ENCODE peak calls at places on chromosomes 12 and 14, in five cellular contexts. One of them, this sample, is unnamed.
A peak's percentile ranks its signal among the peaks of the same experiment; 100 is the strongest.

GRCh38 chr12:10128687-10129086 is 1.3 kb downstream of the CLEC7A start:
- DNase-seq in lower lobe of right lung: no peak
- DNase-seq in NB4: peak; percentile 80
- DNase-seq in fibroblast of the aortic adventitia: no peak
- DNase-seq in left ventricle myocardium inferior: no peak
- DNase-seq in this sample: no peak

GRCh38 chr12:107079172-107080011 is 14.0 kb downstream of the CRY1 start:
- DNase-seq in fibroblast of the aortic adventitia: peak; percentile 57
- DNase-seq in left ventricle myocardium inferior: no peak
- DNase-seq in lower lobe of right lung: no peak
- DNase-seq in NB4: peak; percentile 39
- DNase-seq in this sample: no peak

GRCh38 chr12:21065845-21066244 is 65.1 kb upstream of the SLCO1B1 start:
- DNase-seq in NB4: peak; percentile 35
- DNase-seq in fibroblast of the aortic adventitia: peak; percentile 9
- DNase-seq in lower lobe of right lung: no peak
- DNase-seq in left ventricle myocardium inferior: no peak
- DNase-seq in this sample: no peak

GRCh38 chr12:41521872-41522379 is 333.8 kb downstream of the PDZRN4 start:
- DNase-seq in NB4: no peak
- DNase-seq in left ventricle myocardium inferior: no peak
- DNase-seq in lower lobe of right lung: no peak
- DNase-seq in fibroblast of the aortic adventitia: peak; percentile 53
- DNase-seq in this sample: peak; percentile 14

GRCh38 chr14:70642313-70643235 is 858 bp downstream of the TTC9 start:
- DNase-seq in lower lobe of right lung: no peak
- DNase-seq in fibroblast of the aortic adventitia: no peak
- DNase-seq in NB4: peak; percentile 37
- DNase-seq in left ventricle myocardium inferior: no peak
- DNase-seq in this sample: peak; percentile 63

GRCh38 chr12:91920276-91920675 is 225.4 kb downstream of the BTG1 start:
- DNase-seq in fibroblast of the aortic adventitia: peak; percentile 26
- DNase-seq in lower lobe of right lung: no peak
- DNase-seq in NB4: peak; percentile 15
- DNase-seq in left ventricle myocardium inferior: no peak
- DNase-seq in this sample: no peak

GRCh38 chr14:67622675-67623074 is 3.0 kb downstream of the ARG2 start:
- DNase-seq in left ventricle myocardium inferior: no peak
- DNase-seq in lower lobe of right lung: no peak
- DNase-seq in NB4: peak; percentile 62
- DNase-seq in fibroblast of the aortic adventitia: peak; percentile 82
- DNase-seq in this sample: no peak

GRCh38 chr12:63882844-63883243 is 38.3 kb downstream of the SRGAP1 start:
- DNase-seq in NB4: no peak
- DNase-seq in fibroblast of the aortic adventitia: no peak
- DNase-seq in lower lobe of right lung: no peak
- DNase-seq in left ventricle myocardium inferior: peak; percentile 30
- DNase-seq in this sample: no peak

GRCh38 chr14:52463375-52463774 is 88.9 kb downstream of the TXNDC16 start:
- DNase-seq in fibroblast of the aortic adventitia: no peak
- DNase-seq in left ventricle myocardium inferior: no peak
- DNase-seq in NB4: no peak
- DNase-seq in lower lobe of right lung: no peak
- DNase-seq in this sample: no peak

GRCh38 chr14:101563654-101564443 is 2.6 kb downstream of the DIO3 start:
- DNase-seq in NB4: no peak
- DNase-seq in lower lobe of right lung: peak; percentile 26
- DNase-seq in left ventricle myocardium inferior: no peak
- DNase-seq in fibroblast of the aortic adventitia: no peak
- DNase-seq in this sample: no peak

GRCh38 chr12:46577063-46577776 is 204.6 kb upstream of the SLC38A2 start:
- DNase-seq in lower lobe of right lung: no peak
- DNase-seq in left ventricle myocardium inferior: no peak
- DNase-seq in NB4: no peak
- DNase-seq in fibroblast of the aortic adventitia: peak; percentile 12
- DNase-seq in this sample: no peak

GRCh38 chr12:79455314-79455713 is 235.4 kb downstream of the PAWR start:
- DNase-seq in NB4: no peak
- DNase-seq in fibroblast of the aortic adventitia: peak; percentile 66
- DNase-seq in lower lobe of right lung: no peak
- DNase-seq in left ventricle myocardium inferior: no peak
- DNase-seq in this sample: no peak

GRCh38 chr14:101122114-101122854 is 218.8 kb upstream of the RTL1 start:
- DNase-seq in fibroblast of the aortic adventitia: no peak
- DNase-seq in lower lobe of right lung: no peak
- DNase-seq in left ventricle myocardium inferior: no peak
- DNase-seq in NB4: no peak
- DNase-seq in this sample: no peak

GRCh38 chr12:132317233-132317938 is 12.0 kb downstream of the GALNT9 start:
- DNase-seq in left ventricle myocardium inferior: no peak
- DNase-seq in NB4: no peak
- DNase-seq in lower lobe of right lung: peak; percentile 9
- DNase-seq in fibroblast of the aortic adventitia: no peak
- DNase-seq in this sample: no peak

GRCh38 chr14:34168656-34169055 is 217.8 kb upstream of the EGLN3 start:
- DNase-seq in lower lobe of right lung: no peak
- DNase-seq in NB4: no peak
- DNase-seq in left ventricle myocardium inferior: no peak
- DNase-seq in fibroblast of the aortic adventitia: no peak
- DNase-seq in this sample: no peak

GRCh38 chr14:72816287-72816686 is 77.6 kb downstream of the DPF3 start:
- DNase-seq in lower lobe of right lung: no peak
- DNase-seq in left ventricle myocardium inferior: no peak
- DNase-seq in NB4: no peak
- DNase-seq in fibroblast of the aortic adventitia: no peak
- DNase-seq in this sample: no peak

GRCh38 chr12:27960822-27961221 is 11.7 kb downstream of the PTHLH start:
- DNase-seq in lower lobe of right lung: no peak
- DNase-seq in NB4: no peak
- DNase-seq in fibroblast of the aortic adventitia: no peak
- DNase-seq in left ventricle myocardium inferior: no peak
- DNase-seq in this sample: no peak

GRCh38 chr12:124914392-124915248 is at the start of gene UBC:
- DNase-seq in NB4: peak; percentile 96
- DNase-seq in lower lobe of right lung: peak; percentile 91
- DNase-seq in left ventricle myocardium inferior: peak; percentile 90
- DNase-seq in fibroblast of the aortic adventitia: peak; percentile 97
- DNase-seq in this sample: peak; percentile 84

GRCh38 chr12:4421590-4422031 is 24.0 kb downstream of the FGF6 start:
- DNase-seq in NB4: peak; percentile 68
- DNase-seq in left ventricle myocardium inferior: no peak
- DNase-seq in lower lobe of right lung: no peak
- DNase-seq in fibroblast of the aortic adventitia: peak; percentile 38
- DNase-seq in this sample: peak; percentile 82

GRCh38 chr14:94710731-94711130 is 59.2 kb downstream of the GSC start:
- DNase-seq in lower lobe of right lung: no peak
- DNase-seq in left ventricle myocardium inferior: no peak
- DNase-seq in fibroblast of the aortic adventitia: no peak
- DNase-seq in NB4: no peak
- DNase-seq in this sample: no peak

GRCh38 chr12:79835377-79835843 is 99.5 kb downstream of the PPP1R12A start:
- DNase-seq in NB4: no peak
- DNase-seq in left ventricle myocardium inferior: no peak
- DNase-seq in fibroblast of the aortic adventitia: no peak
- DNase-seq in lower lobe of right lung: no peak
- DNase-seq in this sample: no peak

GRCh38 chr12:115507951-115508722 is 769.4 kb downstream of the MED13L start:
- DNase-seq in fibroblast of the aortic adventitia: no peak
- DNase-seq in lower lobe of right lung: peak; percentile 40
- DNase-seq in NB4: no peak
- DNase-seq in left ventricle myocardium inferior: peak; percentile 29
- DNase-seq in this sample: no peak

GRCh38 chr14:91924871-91925726 is 22.4 kb downstream of the FBLN5 start:
- DNase-seq in NB4: no peak
- DNase-seq in lower lobe of right lung: no peak
- DNase-seq in left ventricle myocardium inferior: no peak
- DNase-seq in fibroblast of the aortic adventitia: peak; percentile 83
- DNase-seq in this sample: no peak

GRCh38 chr12:113071427-113072112 is 15.0 kb downstream of the DTX1 start:
- DNase-seq in lower lobe of right lung: no peak
- DNase-seq in NB4: no peak
- DNase-seq in left ventricle myocardium inferior: no peak
- DNase-seq in fibroblast of the aortic adventitia: no peak
- DNase-seq in this sample: no peak

GRCh38 chr14:29926701-29927595 is 699 bp downstream of the PRKD1 start:
- DNase-seq in fibroblast of the aortic adventitia: peak; percentile 32
- DNase-seq in lower lobe of right lung: peak; percentile 66
- DNase-seq in NB4: no peak
- DNase-seq in left ventricle myocardium inferior: peak; percentile 49
- DNase-seq in this sample: peak; percentile 55

GRCh38 chr14:104461676-104462443 is 117.7 kb upstream of the C14orf180 start:
- DNase-seq in left ventricle myocardium inferior: no peak
- DNase-seq in NB4: no peak
- DNase-seq in lower lobe of right lung: peak; percentile 41
- DNase-seq in fibroblast of the aortic adventitia: no peak
- DNase-seq in this sample: no peak

GRCh38 chr12:131720241-131720640 is 9.4 kb downstream of the SFSWAP start:
- DNase-seq in NB4: no peak
- DNase-seq in left ventricle myocardium inferior: no peak
- DNase-seq in lower lobe of right lung: no peak
- DNase-seq in fibroblast of the aortic adventitia: no peak
- DNase-seq in this sample: no peak

DNA sequence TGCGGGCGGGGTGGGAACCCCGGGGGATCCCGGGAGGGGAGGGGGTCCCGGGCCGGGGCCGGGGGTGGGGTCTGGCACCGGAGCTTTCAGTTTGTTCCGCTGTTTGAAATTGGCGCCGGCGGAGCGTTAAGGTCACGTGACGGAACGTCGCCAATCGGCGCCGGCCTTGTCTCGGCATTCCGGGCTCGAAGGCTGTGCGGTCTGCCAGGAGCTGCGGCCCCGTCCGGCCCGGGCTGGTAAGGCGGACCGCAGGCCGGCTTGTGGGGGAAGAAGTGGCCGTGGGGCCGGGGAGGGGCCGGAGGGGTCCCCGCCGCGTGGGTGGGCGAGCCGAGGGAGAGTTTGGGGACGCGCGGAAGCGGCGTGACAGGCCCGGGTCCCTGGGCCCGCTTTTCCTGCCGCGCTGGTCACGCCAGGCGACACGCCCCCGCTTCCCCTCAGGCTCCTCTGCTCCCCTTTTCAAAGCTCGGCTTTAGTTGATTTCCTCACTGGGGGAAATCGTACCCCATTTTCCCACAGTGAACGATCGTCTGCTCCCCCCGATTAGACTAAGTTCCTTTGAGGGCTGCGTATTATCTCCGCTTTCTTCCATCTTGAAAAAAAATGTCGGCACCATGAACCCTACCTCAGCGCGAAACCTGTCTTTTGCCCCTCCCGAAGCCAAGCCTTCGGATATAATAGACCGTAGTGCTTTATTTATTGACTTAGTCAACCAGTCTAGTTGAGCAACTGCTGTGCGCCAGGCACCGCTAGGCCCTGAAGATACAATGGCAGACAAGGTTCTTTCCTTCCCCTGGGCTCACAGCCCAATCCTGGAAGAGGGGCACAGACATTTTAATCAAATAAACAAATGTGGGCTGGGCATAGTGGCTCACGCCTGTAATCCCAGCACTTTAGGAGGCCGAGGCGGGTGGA is at the start of the genes FOXM1 and RHNO1:
- DNase-seq in NB4: peak; percentile 91
- DNase-seq in lower lobe of right lung: peak; percentile 93
- DNase-seq in left ventricle myocardium inferior: peak; percentile 89
- DNase-seq in fibroblast of the aortic adventitia: peak; percentile 85
- DNase-seq in this sample: peak; percentile 97
- TF ChIP-seq CTCF in NB4: no peak
- TF ChIP-seq CTCF in lower lobe of right lung: peak; percentile 35
- TF ChIP-seq CTCF in left ventricle myocardium inferior: peak; percentile 33
- TF ChIP-seq CTCF in fibroblast of the aortic adventitia: peak; percentile 26
- TF ChIP-seq CTCF in this sample: no peak

DNA sequence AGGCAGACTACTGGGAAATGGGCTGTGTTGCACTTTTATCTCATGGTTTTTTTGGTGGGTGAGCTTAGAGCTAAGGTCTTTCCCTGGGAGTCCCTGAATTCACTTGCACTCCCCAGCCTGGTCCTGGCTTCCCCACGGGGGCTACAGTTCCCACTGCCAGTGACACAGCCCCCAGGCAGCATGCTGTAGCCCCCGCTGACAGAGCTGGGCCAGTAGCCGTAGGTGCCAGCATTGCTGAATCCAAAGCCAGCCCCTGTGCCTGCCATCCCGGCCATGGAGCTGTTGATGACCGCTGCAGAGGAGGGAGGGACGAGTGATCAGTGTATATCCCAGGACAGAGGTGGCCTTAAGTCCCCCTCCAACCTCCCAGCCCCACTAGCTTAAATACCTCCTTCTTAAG is 6.9 kb upstream of the KRT72 start:
- DNase-seq in lower lobe of right lung: no peak
- DNase-seq in NB4: no peak
- DNase-seq in left ventricle myocardium inferior: no peak
- DNase-seq in fibroblast of the aortic adventitia: no peak
- DNase-seq in this sample: no peak
- TF ChIP-seq CTCF in lower lobe of right lung: no peak
- TF ChIP-seq CTCF in NB4: no peak
- TF ChIP-seq CTCF in left ventricle myocardium inferior: no peak
- TF ChIP-seq CTCF in fibroblast of the aortic adventitia: no peak
- TF ChIP-seq CTCF in this sample: no peak

DNA sequence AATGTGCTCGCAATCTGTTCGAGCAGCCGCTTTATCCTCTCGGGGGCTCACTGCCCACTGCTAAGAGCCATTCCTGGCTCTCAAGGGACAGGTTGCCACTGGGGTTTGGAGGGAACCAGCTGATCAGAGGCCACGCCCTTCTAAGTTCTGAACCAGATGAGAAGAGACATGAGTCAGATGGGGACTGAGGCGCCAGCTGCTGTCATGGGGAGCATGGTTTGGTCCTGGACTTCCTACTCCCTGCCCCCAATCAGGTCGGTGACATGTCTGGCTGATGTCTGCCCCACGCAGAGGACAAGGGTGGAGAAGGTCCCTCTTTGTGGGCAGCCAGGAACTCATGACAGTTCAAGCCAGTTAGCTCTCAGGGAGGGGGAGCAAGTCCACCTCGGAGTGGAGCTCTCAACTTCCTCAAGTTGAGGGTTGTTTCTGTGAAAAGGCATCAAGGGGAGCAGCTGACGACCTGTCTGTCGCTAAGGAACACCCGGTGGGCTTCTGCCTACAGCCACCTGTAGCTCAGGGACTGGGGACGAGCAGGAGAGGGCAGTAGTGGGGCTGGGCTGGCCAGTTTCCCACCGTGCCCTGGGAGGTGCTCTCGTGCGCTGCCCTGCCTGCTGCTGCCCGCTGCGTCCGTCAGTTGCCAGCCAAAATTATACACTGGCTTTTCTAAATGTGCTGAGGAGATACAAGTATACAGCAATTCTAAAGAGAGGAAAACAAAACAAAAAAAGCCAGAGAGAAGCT is 20.4 kb downstream of the PSMC1 start:
- DNase-seq in lower lobe of right lung: peak; percentile 70
- DNase-seq in left ventricle myocardium inferior: no peak
- DNase-seq in NB4: peak; percentile 14
- DNase-seq in fibroblast of the aortic adventitia: no peak
- DNase-seq in this sample: no peak
- TF ChIP-seq CTCF in lower lobe of right lung: no peak
- TF ChIP-seq CTCF in left ventricle myocardium inferior: no peak
- TF ChIP-seq CTCF in NB4: no peak
- TF ChIP-seq CTCF in fibroblast of the aortic adventitia: no peak
- TF ChIP-seq CTCF in this sample: no peak

DNA sequence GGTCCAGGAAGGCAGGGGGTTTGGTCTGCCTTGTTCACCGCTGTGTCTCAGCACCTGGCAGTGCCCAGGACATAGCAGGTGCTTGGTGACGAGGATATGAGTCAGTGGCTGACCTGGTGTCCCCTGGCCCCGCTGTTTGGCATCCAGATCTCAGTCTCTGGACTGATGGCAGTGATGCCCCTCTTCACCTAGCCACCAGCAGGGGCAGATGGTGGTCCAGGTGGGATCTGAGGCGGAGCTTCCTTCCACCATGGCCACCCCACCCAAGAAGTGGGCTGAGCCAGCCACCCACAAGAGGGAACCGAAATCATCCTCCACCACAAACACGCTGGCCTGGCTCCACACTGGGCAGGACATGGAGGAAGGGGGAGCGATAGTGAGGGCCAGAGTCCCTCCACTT is 16.1 kb upstream of the SH2B3 start:
- DNase-seq in NB4: no peak
- DNase-seq in left ventricle myocardium inferior: no peak
- DNase-seq in fibroblast of the aortic adventitia: no peak
- DNase-seq in lower lobe of right lung: no peak
- DNase-seq in this sample: no peak
- TF ChIP-seq CTCF in NB4: no peak
- TF ChIP-seq CTCF in left ventricle myocardium inferior: no peak
- TF ChIP-seq CTCF in fibroblast of the aortic adventitia: no peak
- TF ChIP-seq CTCF in lower lobe of right lung: no peak
- TF ChIP-seq CTCF in this sample: no peak